ENCODE peak calls at places on chromosomes 16 and 17, in six cellular contexts. Q is ovary, Y is A673, G is neural progenitor cell, Z is psoas muscle, X is Panc1. J is an unnamed sample.

GRCh38 chr16:5430598-5430997 is 333.0 kb upstream of the EEF2KMT start:
- DNase-seq in Y (no peak), G (no peak), Q (no peak), Z (no peak), X (no peak), J (no peak)

GRCh38 chr17:40486513-40487370 is 14.7 kb downstream of the TNS4 start:
- DNase-seq in X (no peak), Y (no peak), Q (no peak), G (no peak), Z (no peak), J (no peak)

GRCh38 chr16:15482748-15483118 is 48.3 kb downstream of the BMERB1 start:
- DNase-seq in G (no peak), Q (no peak), Z (no peak), X (no peak), Y (no peak), J (no peak)

GRCh38 chr16:47060596-47060995 is 83.1 kb downstream of the NETO2 start:
- DNase-seq in G (no peak), Z (no peak), Q (no peak), X (no peak), Y (no peak), J (peak)

GRCh38 chr16:66275795-66276428 is 90.6 kb upstream of the CDH5 start:
- DNase-seq in G (peak), Z (no peak), X (peak), Q (no peak), Y (peak), J (peak)

GRCh38 chr17:81493198-81494038 is 19.2 kb downstream of the ACTG1 start:
- DNase-seq in Z (no peak), Q (no peak), Y (no peak), X (no peak), G (no peak), J (peak)

GRCh38 chr17:79852748-79853147 is 13.5 kb upstream of the CBX4 start:
- DNase-seq in X (no peak), G (no peak), Z (no peak), Q (no peak), Y (no peak), J (no peak)

GRCh38 chr16:25747160-25747758 is 55.5 kb downstream of the HS3ST4 start:
- DNase-seq in Z (no peak), X (no peak), Y (peak), G (peak), Q (no peak), J (peak)

GRCh38 chr16:67101683-67102082 is 8.1 kb upstream of the PHAF1 start:
- DNase-seq in Z (no peak), X (no peak), Q (no peak), G (no peak), Y (no peak), J (no peak)

GRCh38 chr17:14282700-14283099 is 18.2 kb upstream of the HS3ST3B1 start:
- DNase-seq in Y (no peak), X (no peak), G (no peak), Q (no peak), Z (no peak), J (peak)

GRCh38 chr16:59412275-59412841 is 678.2 kb upstream of the GOT2 start:
- DNase-seq in Z (no peak), Q (no peak), G (peak), Y (no peak), X (peak), J (no peak)

GRCh38 chr17:35171834-35172233 is 22.4 kb downstream of the SLC35G3 start:
- DNase-seq in G (no peak), Z (no peak), Y (no peak), X (no peak), Q (no peak), J (no peak)

GRCh38 chr17:35947156-35947585 is 3.7 kb upstream of the LYZL6 start:
- DNase-seq in G (peak), Q (peak), X (peak), Y (peak), Z (no peak), J (peak)

GRCh38 chr17:66343531-66344078 is 41.2 kb downstream of the PRKCA start:
- DNase-seq in Z (no peak), Q (no peak), X (no peak), G (no peak), Y (no peak), J (no peak)

GRCh38 chr17:41695954-41696720 is 7.5 kb downstream of the EIF1 start:
- DNase-seq in X (no peak), G (peak), Z (peak), Q (peak), Y (peak), J (peak)

GRCh38 chr17:4968916-4969550 is 1.4 kb upstream of the SPAG7 start:
- DNase-seq in Y (no peak), X (peak), Q (no peak), G (peak), Z (peak), J (peak)

GRCh38 chr16:27318399-27319256 is 4.9 kb downstream of the IL4R start:
- DNase-seq in Q (no peak), G (no peak), Z (peak), Y (no peak), X (no peak), J (peak)

GRCh38 chr16:3922241-3922640 is 41.7 kb upstream of the CREBBP start:
- DNase-seq in Z (no peak), G (no peak), Q (no peak), X (no peak), Y (no peak), J (no peak)

GRCh38 chr16:85365120-85365519 is 248.0 kb upstream of the GSE1 start:
- DNase-seq in G (no peak), Z (no peak), X (no peak), Q (no peak), Y (no peak), J (no peak)

GRCh38 chr17:41486809-41487530 is 2.7 kb downstream of the KRT36 start:
- DNase-seq in Z (no peak), Q (no peak), X (no peak), Y (no peak), G (peak), J (peak)

GRCh38 chr17:27342059-27342458 is 48.1 kb downstream of the WSB1 start:
- DNase-seq in Y (no peak), Z (no peak), Q (no peak), X (no peak), G (no peak), J (no peak)

GRCh38 chr17:48555183-48555615 is 10.3 kb upstream of the HOXB2 start:
- DNase-seq in Z (no peak), X (no peak), Y (peak), G (no peak), Q (no peak), J (peak)

GRCh38 chr17:9120471-9120870 is 99.2 kb downstream of the NTN1 start:
- DNase-seq in X (no peak), Q (no peak), Y (no peak), G (peak), Z (no peak), J (peak)

GRCh38 chr16:53121666-53122065 is 66.9 kb downstream of the CHD9 start:
- DNase-seq in X (no peak), Y (no peak), G (no peak), Z (no peak), Q (no peak), J (no peak)

GRCh38 chr17:17780941-17781590 is 55.7 kb downstream of the SREBF1 start:
- DNase-seq in Q (peak), Y (peak), X (no peak), Z (peak), G (peak), J (peak)

GRCh38 chr16:5502467-5502869 is 404.9 kb upstream of the EEF2KMT start:
- DNase-seq in Z (no peak), Y (peak), G (peak), X (no peak), Q (no peak), J (peak)

GRCh38 chr17:65564793-65565192 is 3.3 kb upstream of the AXIN2 start:
- DNase-seq in Q (no peak), Z (no peak), G (peak), X (no peak), Y (no peak), J (no peak)

GRCh38 chr17:43545383-43545632 is 832 bp downstream of the ETV4 start:
- DNase-seq in Q (no peak), G (no peak), Z (peak), X (no peak), Y (peak), J (no peak)

GRCh38 chr17:29722411-29723198 is 99.9 kb upstream of the CORO6 start:
- DNase-seq in Y (peak), Q (no peak), G (no peak), Z (no peak), X (no peak), J (no peak)

GRCh38 chr17:40038882-40039513 is 15.2 kb downstream of the MED24 start:
- DNase-seq in Y (peak), Z (peak), Q (peak), X (no peak), G (peak), J (peak)

GRCh38 chr17:57931488-57932137 is 23.6 kb downstream of the CUEDC1 start:
- DNase-seq in G (no peak), X (no peak), Z (no peak), Q (no peak), Y (no peak), J (no peak)

GRCh38 chr17:77306790-77307478 is 166.2 kb downstream of the SEC14L1 start:
- DNase-seq in G (no peak), Y (no peak), Z (no peak), X (no peak), Q (no peak), J (no peak)

GRCh38 chr16:83031524-83031923 is 404.8 kb downstream of the CDH13 start:
- DNase-seq in G (no peak), Y (no peak), Z (no peak), X (no peak), Q (no peak), J (peak)

GRCh38 chr17:39573447-39574298 is 34.0 kb downstream of the NEUROD2 start:
- DNase-seq in Y (peak), Z (peak), G (peak), X (no peak), Q (peak), J (peak)

DNA sequence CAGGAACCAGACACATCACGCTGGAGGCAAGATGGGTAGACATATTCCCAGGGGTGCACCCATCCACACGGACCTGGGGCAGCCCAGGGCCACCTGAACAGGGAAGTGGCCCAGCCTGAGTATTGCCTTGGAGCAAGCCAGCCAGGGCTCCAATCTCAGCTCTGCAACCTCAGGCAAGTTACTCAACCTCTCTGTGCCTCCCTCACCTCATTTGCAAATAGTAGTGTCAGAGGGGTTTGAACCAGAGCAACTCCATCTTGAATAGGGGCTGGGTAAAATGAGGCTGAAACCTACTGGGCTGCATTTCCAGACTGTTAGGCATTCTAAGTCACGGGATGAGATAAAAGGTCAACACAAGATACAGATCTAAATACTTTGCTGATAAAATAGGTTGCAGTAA is 35.1 kb upstream of the SNN start:
- DNase-seq in Q (no peak), Y (no peak), X (no peak), G (no peak), Z (no peak), J (no peak)
- H3K27ac ChIP-seq in Q (peak), Y (no peak), X (no peak), G (no peak), Z (no peak), J (no peak)

DNA sequence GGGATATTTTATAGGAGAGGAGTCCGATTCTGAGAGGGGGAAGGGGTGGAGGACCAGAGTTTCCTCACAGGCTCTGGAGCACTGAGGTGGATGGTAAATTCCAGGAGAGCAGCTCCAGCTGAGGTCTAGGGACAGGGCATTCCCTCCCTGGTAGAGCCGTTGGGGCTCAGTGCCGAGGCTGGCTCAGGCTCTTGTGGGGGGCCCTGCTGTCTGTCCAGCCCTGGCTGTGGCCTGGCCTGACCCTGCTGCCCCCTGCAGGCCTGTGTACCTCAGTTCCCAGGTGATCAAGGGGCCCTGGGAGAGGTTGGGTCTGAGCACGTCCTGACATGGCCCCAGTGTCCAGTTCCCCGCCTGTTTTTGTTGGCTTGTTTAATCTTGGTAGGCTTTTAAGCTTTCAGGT is 16.8 kb downstream of the ZNF750 start:
- DNase-seq in G (peak), X (no peak), Z (no peak), Q (no peak), Y (no peak), J (peak)
- TF ChIP-seq CTCF in G (peak), X (no peak), Z (peak), Q (no peak), Y (no peak), J (peak)

GRCh38 chr17:7747586-7747985 is 30.0 kb downstream of the DNAH2 start:
- DNase-seq in G (no peak), Y (no peak), Q (no peak), X (no peak), Z (no peak), J (no peak)
- H3K27ac ChIP-seq in G (no peak), Y (no peak), Q (no peak), X (no peak), Z (no peak), J (no peak)

DNA sequence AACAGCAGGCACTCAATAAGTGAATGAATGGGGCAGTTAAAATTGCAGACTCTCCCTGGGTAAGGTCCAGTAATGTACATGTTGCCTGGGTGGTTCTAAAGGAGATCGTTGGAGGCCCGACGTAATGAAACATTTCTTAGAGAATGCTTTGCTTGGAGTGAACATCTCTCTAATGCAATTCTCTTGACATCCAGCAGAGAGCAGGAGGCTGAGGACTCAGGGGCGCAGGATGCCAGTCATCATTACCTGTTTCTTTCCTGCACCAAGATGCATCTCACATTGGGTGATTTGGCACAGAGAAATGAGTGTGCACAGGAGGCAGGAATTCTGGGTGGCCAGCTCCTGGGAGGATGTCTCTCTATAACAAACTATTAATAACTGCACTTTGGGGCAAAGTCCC is 130.3 kb upstream of the RBBP6 start:
- DNase-seq in Y (peak), X (no peak), Z (no peak), Q (no peak), G (peak), J (peak)
- TF ChIP-seq CTCF in Y (peak), X (peak), Z (no peak), Q (no peak), G (peak), J (peak)

J was measured in endodermal cell.